ENCODE peak calls at places on chromosomes 16 and 17, in six cellular contexts. One of them, this sample, is unnamed.

GRCh38 chr16:79415983-79416641 is 184.4 kb downstream of the MAF start:
- DNase-seq in cardiac muscle cell: no peak
- DNase-seq in dorsolateral prefrontal cortex: no peak
- DNase-seq in AG04450: no peak
- DNase-seq in iris pigment epithelial cell: no peak
- DNase-seq in neural crest cell: no peak
- DNase-seq in this sample: no peak

GRCh38 chr16:31202402-31203385 is at the start of gene PYCARD:
- DNase-seq in AG04450: no peak
- DNase-seq in cardiac muscle cell: peak
- DNase-seq in dorsolateral prefrontal cortex: no peak
- DNase-seq in iris pigment epithelial cell: peak
- DNase-seq in neural crest cell: no peak
- DNase-seq in this sample: no peak

GRCh38 chr17:49480833-49481615 is 14.1 kb upstream of the NGFR start:
- DNase-seq in neural crest cell: no peak
- DNase-seq in iris pigment epithelial cell: no peak
- DNase-seq in cardiac muscle cell: no peak
- DNase-seq in dorsolateral prefrontal cortex: no peak
- DNase-seq in AG04450: no peak
- DNase-seq in this sample: no peak

GRCh38 chr16:66662445-66663194 is 33.9 kb downstream of the CMTM4 start:
- DNase-seq in neural crest cell: no peak
- DNase-seq in iris pigment epithelial cell: peak
- DNase-seq in AG04450: no peak
- DNase-seq in dorsolateral prefrontal cortex: no peak
- DNase-seq in cardiac muscle cell: peak
- DNase-seq in this sample: no peak

GRCh38 chr16:19106625-19107020 is 7.1 kb upstream of the ITPRIPL2 start:
- DNase-seq in cardiac muscle cell: no peak
- DNase-seq in neural crest cell: no peak
- DNase-seq in AG04450: no peak
- DNase-seq in dorsolateral prefrontal cortex: no peak
- DNase-seq in iris pigment epithelial cell: no peak
- DNase-seq in this sample: no peak

GRCh38 chr16:31043352-31043751 is 10.0 kb downstream of the STX4 start:
- DNase-seq in dorsolateral prefrontal cortex: no peak
- DNase-seq in neural crest cell: no peak
- DNase-seq in cardiac muscle cell: no peak
- DNase-seq in AG04450: no peak
- DNase-seq in iris pigment epithelial cell: no peak
- DNase-seq in this sample: no peak

GRCh38 chr17:47201168-47201567 is 8.0 kb upstream of the MYL4 start:
- DNase-seq in cardiac muscle cell: no peak
- DNase-seq in neural crest cell: no peak
- DNase-seq in iris pigment epithelial cell: no peak
- DNase-seq in AG04450: no peak
- DNase-seq in dorsolateral prefrontal cortex: no peak
- DNase-seq in this sample: no peak

GRCh38 chr17:47603830-47604229 is 45.9 kb upstream of the KPNB1 start:
- DNase-seq in cardiac muscle cell: no peak
- DNase-seq in iris pigment epithelial cell: no peak
- DNase-seq in dorsolateral prefrontal cortex: no peak
- DNase-seq in AG04450: no peak
- DNase-seq in neural crest cell: no peak
- DNase-seq in this sample: no peak

GRCh38 chr16:1762879-1763520 is 8.3 kb downstream of the NME3 start:
- DNase-seq in AG04450: no peak
- DNase-seq in cardiac muscle cell: no peak
- DNase-seq in iris pigment epithelial cell: no peak
- DNase-seq in neural crest cell: no peak
- DNase-seq in dorsolateral prefrontal cortex: no peak
- DNase-seq in this sample: no peak

GRCh38 chr17:12229315-12229714 is 208.6 kb downstream of the MAP2K4 start:
- DNase-seq in iris pigment epithelial cell: no peak
- DNase-seq in neural crest cell: no peak
- DNase-seq in dorsolateral prefrontal cortex: no peak
- DNase-seq in AG04450: no peak
- DNase-seq in cardiac muscle cell: no peak
- DNase-seq in this sample: no peak

This sample was measured in iPS DF 19.7.